ENCODE peak calls at places on chromosomes 11 and 22, in four cellular contexts. O is activated naive CD4-positive, alpha-beta T cell treated with anti-CD3 and anti-CD28 coated beads, Interleukin-2, amount 50 U/mL, for 72 hours; F is stimulated activated CD4-positive, alpha-beta T cell treated with anti-CD3 and anti-CD28 coated beads, Interleukin-15, amount 100 ng/mL, for 24 hours; W is activated T-cell treated with anti-CD3 and anti-CD28 coated beads, Interleukin-2, amount 50 U/mL, for 24 hours. Q is an unnamed sample.

GRCh38 chr11:114061053-114062049 is 1.8 kb downstream of the ZBTB16 start:
- DNase-seq in O (no peak), F (no peak), W (peak), Q (no peak)

GRCh38 chr11:46697303-46697702 is 3.1 kb downstream of the ARHGAP1 start:
- DNase-seq in O (no peak), F (no peak), W (no peak), Q (no peak)

GRCh38 chr11:61061081-61061826 is 41.0 kb upstream of the CD5 start:
- DNase-seq in O (peak), F (peak), W (peak), Q (peak)

GRCh38 chr11:6433998-6434650 is 6.7 kb downstream of the HPX start:
- DNase-seq in O (no peak), F (no peak), W (no peak), Q (no peak)

GRCh38 chr22:30015229-30015797 is 65.0 kb upstream of the HORMAD2 start:
- DNase-seq in O (no peak), F (no peak), W (no peak), Q (no peak)

GRCh38 chr11:108369064-108369463 is 98.3 kb downstream of the C11orf65 start:
- DNase-seq in O (no peak), F (no peak), W (no peak), Q (no peak)

GRCh38 chr11:133214646-133215045 is 317.7 kb downstream of the OPCML start:
- DNase-seq in O (no peak), F (no peak), W (no peak), Q (no peak)

GRCh38 chr11:132114185-132114584 is 743.8 kb downstream of the NTM start:
- DNase-seq in O (no peak), F (no peak), W (no peak), Q (no peak)

GRCh38 chr22:20065896-20066616 is 14.0 kb upstream of the DGCR8 start:
- DNase-seq in O (no peak), F (no peak), W (no peak), Q (no peak)

GRCh38 chr22:35446365-35446764 is 46.4 kb downstream of the MCM5 start:
- DNase-seq in O (no peak), F (no peak), W (no peak), Q (peak)

GRCh38 chr22:47151490-47151889 is 389.0 kb downstream of the TBC1D22A start:
- DNase-seq in O (no peak), F (no peak), W (no peak), Q (no peak)

GRCh38 chr11:12042215-12042676 is 33.8 kb upstream of the DKK3 start:
- DNase-seq in O (no peak), F (no peak), W (no peak), Q (peak)

Q was measured in stromal cell of bone marrow.